ENCODE peak calls at places on chromosomes 2 and 18, in five cellular contexts. O is stimulated activated naive CD8-positive, alpha-beta T cell treated with anti-CD3 and anti-CD28 coated beads, Interleukin-15, Interleukin-2, amounts not matched to agents 100 U/mL and 50 U/mL, for 24 hours; Y is SIG-M5; D is hippocampal formation; A is OCI-M1. X is an unnamed sample.

GRCh38 chr2:15096873-15097272 is 464.3 kb downstream of the NBAS start:
- DNase-seq in O (no peak), Y (no peak), D (no peak), A (no peak), X (no peak)

GRCh38 chr2:109722026-109722425 is 72.1 kb upstream of the RGPD5 start:
- DNase-seq in O (no peak), Y (no peak), D (no peak), A (no peak), X (no peak)

GRCh38 chr2:202426751-202427150 is 50.6 kb downstream of the BMPR2 start:
- DNase-seq in O (no peak), Y (no peak), D (no peak), A (no peak), X (peak; percentile 9)

GRCh38 chr18:11268691-11269686 is 119.6 kb upstream of the PIEZO2 start:
- DNase-seq in O (no peak), Y (no peak), D (no peak), A (no peak), X (no peak)

GRCh38 chr2:218781691-218782528 is at the start of gene CYP27A1:
- DNase-seq in O (peak; percentile 7), Y (no peak), D (peak; percentile 27), A (no peak), X (no peak)

GRCh38 chr18:11909081-11909410 is 929 bp upstream of the MPPE1 start:
- DNase-seq in O (no peak), Y (no peak), D (no peak), A (no peak), X (peak; percentile 27)

GRCh38 chr2:50181212-50181611 is 850.7 kb downstream of the NRXN1 start:
- DNase-seq in O (no peak), Y (no peak), D (no peak), A (peak; percentile 9), X (no peak)

GRCh38 chr2:202941771-202942170 is 29.7 kb downstream of the CARF start:
- DNase-seq in O (no peak), Y (no peak), D (no peak), A (no peak), X (no peak)

GRCh38 chr2:109326306-109326705 is 197.3 kb downstream of the SH3RF3 start:
- DNase-seq in O (no peak), Y (no peak), D (no peak), A (no peak), X (no peak)

GRCh38 chr2:233174131-233174530 is 77.3 kb upstream of the ATG16L1 start:
- DNase-seq in O (no peak), Y (no peak), D (no peak), A (no peak), X (no peak)

GRCh38 chr2:195535911-195536522 is 121.0 kb upstream of the SLC39A10 start:
- DNase-seq in O (peak; percentile 68), Y (peak; percentile 52), D (no peak), A (peak; percentile 95), X (peak; percentile 97)

GRCh38 chr2:162579169-162579568 is 235.2 kb downstream of the GCA start:
- DNase-seq in O (no peak), Y (no peak), D (no peak), A (no peak), X (no peak)

GRCh38 chr2:134458950-134459349 is 205.1 kb downstream of the MGAT5 start:
- DNase-seq in O (no peak), Y (no peak), D (no peak), A (no peak), X (no peak)

GRCh38 chr2:190666895-190667294 is 18.0 kb downstream of the NAB1 start:
- DNase-seq in O (no peak), Y (no peak), D (no peak), A (no peak), X (no peak)

GRCh38 chr18:497688-498087 is 2.8 kb downstream of the COLEC12 start:
- DNase-seq in O (no peak), Y (no peak), D (no peak), A (no peak), X (no peak)

GRCh38 chr2:226554726-226555125 is 244.9 kb downstream of the IRS1 start:
- DNase-seq in O (no peak), Y (no peak), D (no peak), A (no peak), X (no peak)

GRCh38 chr18:12315481-12315880 is 7.4 kb downstream of the TUBB6 start:
- DNase-seq in O (no peak), Y (no peak), D (no peak), A (no peak), X (no peak)

GRCh38 chr2:190571666-190572065 is 37.1 kb upstream of the NEMP2 start:
- DNase-seq in O (no peak), Y (no peak), D (no peak), A (no peak), X (no peak)

GRCh38 chr18:44681611-44682010 is 923 bp downstream of the SETBP1 start:
- DNase-seq in O (no peak), Y (no peak), D (no peak), A (no peak), X (no peak)

GRCh38 chr18:7102131-7102530 is 15.5 kb downstream of the LAMA1 start:
- DNase-seq in O (no peak), Y (no peak), D (no peak), A (no peak), X (no peak)

GRCh38 chr2:102915128-102915527 is 153.3 kb downstream of the TMEM182 start:
- DNase-seq in O (no peak), Y (no peak), D (no peak), A (no peak), X (no peak)

GRCh38 chr18:30491815-30492551 is 550.6 kb downstream of the DSC3 start:
- DNase-seq in O (no peak), Y (no peak), D (no peak), A (no peak), X (no peak)

GRCh38 chr2:237686659-237687136 is 59.3 kb downstream of the LRRFIP1 start:
- DNase-seq in O (no peak), Y (no peak), D (no peak), A (peak; percentile 29), X (no peak)

GRCh38 chr18:59996370-59996966 is 96.7 kb downstream of the PMAIP1 start:
- DNase-seq in O (peak; percentile 23), Y (no peak), D (peak; percentile 27), A (peak; percentile 75), X (no peak)

GRCh38 chr2:136281281-136282117 is 163.6 kb upstream of the CXCR4 start:
- DNase-seq in O (peak; percentile 49), Y (no peak), D (no peak), A (no peak), X (no peak)

GRCh38 chr2:102033028-102033749 is 41.4 kb downstream of the IL1R2 start:
- DNase-seq in O (peak; percentile 23), Y (peak; percentile 92), D (peak; percentile 32), A (peak; percentile 89), X (peak; percentile 91)

GRCh38 chr2:37211939-37212338 is 15.6 kb downstream of the CEBPZOS start:
- DNase-seq in O (no peak), Y (no peak), D (no peak), A (no peak), X (no peak)

GRCh38 chr18:50986360-50987087 is 18.7 kb downstream of the ELAC1 start:
- DNase-seq in O (no peak), Y (no peak), D (no peak), A (no peak), X (no peak)

GRCh38 chr2:131036696-131037397 is 56.4 kb downstream of the FAM168B start:
- DNase-seq in O (no peak), Y (no peak), D (no peak), A (no peak), X (no peak)

GRCh38 chr2:5125017-5125730 is 567.0 kb upstream of the SOX11 start:
- DNase-seq in O (no peak), Y (no peak), D (no peak), A (no peak), X (no peak)

GRCh38 chr2:166140922-166141321 is 13.1 kb upstream of the SCN1A start:
- DNase-seq in O (no peak), Y (no peak), D (no peak), A (no peak), X (no peak)

GRCh38 chr2:88448248-88448647 is 4.2 kb downstream of the FOXI3 start:
- DNase-seq in O (no peak), Y (no peak), D (no peak), A (no peak), X (no peak)

GRCh38 chr2:27855476-27855875 is 34.7 kb downstream of the RBKS start:
- DNase-seq in O (no peak), Y (no peak), D (no peak), A (no peak), X (no peak)

GRCh38 chr2:42359304-42359749 is 1.7 kb downstream of the COX7A2L start:
- DNase-seq in O (no peak), Y (no peak), D (no peak), A (peak; percentile 63), X (no peak)

GRCh38 chr18:60693426-60693825 is 320.9 kb upstream of the MC4R start:
- DNase-seq in O (no peak), Y (no peak), D (no peak), A (no peak), X (no peak)